ENCODE peak calls at places on chromosomes 4 and X, in five cellular contexts. N, B, Y, A and U are unnamed samples.

GRCh38 chrX:136646602-136647239 is 1.2 kb upstream of the CD40LG start:
- DNase-seq in N (no peak), Y (no peak), A (no peak), B (no peak), U (no peak)

GRCh38 chr4:4430492-4431195 is 43.7 kb downstream of the NSG1 start:
- DNase-seq in A (peak), B (no peak), Y (peak), N (peak), U (peak)

GRCh38 chr4:3484057-3484973 is 21.2 kb downstream of the DOK7 start:
- DNase-seq in Y (no peak), N (no peak), B (no peak), A (peak), U (no peak)

GRCh38 chr4:53592686-53593641 is 1.7 kb upstream of the LNX1 start:
- DNase-seq in Y (no peak), N (peak), B (peak), A (peak), U (peak)

GRCh38 chr4:180281726-180282125 is 1961.5 kb upstream of the TENM3 start:
- DNase-seq in Y (no peak), N (no peak), B (no peak), A (no peak), U (no peak)

GRCh38 chrX:24443943-24444342 is 21.1 kb upstream of the PDK3 start:
- DNase-seq in A (no peak), N (no peak), B (no peak), Y (no peak), U (no peak)

GRCh38 chrX:9906919-9907318 is 60.2 kb upstream of the CLDN34 start:
- DNase-seq in Y (no peak), B (no peak), A (peak), N (peak), U (no peak)

GRCh38 chr4:4627111-4627510 is 85.3 kb upstream of the STX18 start:
- DNase-seq in B (no peak), A (no peak), Y (no peak), N (peak), U (no peak)

GRCh38 chr4:32658019-32658418 is 1937.8 kb downstream of the PCDH7 start:
- DNase-seq in A (no peak), B (no peak), Y (no peak), N (no peak), U (no peak)

GRCh38 chr4:3213661-3214250 is 35.2 kb upstream of the MSANTD1 start:
- DNase-seq in A (no peak), B (no peak), Y (no peak), N (no peak), U (no peak)

GRCh38 chrX:38864165-38864564 is 62.9 kb downstream of the MID1IP1 start:
- DNase-seq in A (no peak), Y (no peak), N (no peak), B (no peak), U (peak)

GRCh38 chr4:143406523-143406922 is 69.8 kb downstream of the GAB1 start:
- DNase-seq in B (no peak), A (no peak), N (no peak), Y (no peak), U (peak)

GRCh38 chrX:48883729-48884128 is 13.8 kb downstream of the TIMM17B start:
- DNase-seq in A (no peak), N (no peak), B (no peak), Y (no peak), U (no peak)

GRCh38 chrX:107154787-107155620 is 36.4 kb upstream of the RBM41 start:
- DNase-seq in B (peak), N (no peak), A (no peak), Y (no peak), U (peak)

GRCh38 chrX:117376460-117376859 is 740.1 kb downstream of the KLHL13 start:
- DNase-seq in B (no peak), Y (no peak), N (no peak), A (peak), U (no peak)

GRCh38 chr4:109998867-109999303 is 86.2 kb downstream of the EGF start:
- DNase-seq in N (no peak), A (peak), B (no peak), Y (peak), U (peak)

GRCh38 chr4:85210353-85210752 is 243.9 kb upstream of the WDFY3 start:
- DNase-seq in Y (no peak), B (no peak), A (no peak), N (no peak), U (no peak)

GRCh38 chr4:159398236-159398638 is 295.4 kb downstream of the RAPGEF2 start:
- DNase-seq in Y (no peak), A (no peak), N (no peak), B (no peak), U (peak)

GRCh38 chr4:152850377-152850776 is 70.6 kb downstream of the ARFIP1 start:
- DNase-seq in N (peak), B (peak), Y (no peak), A (peak), U (peak)

GRCh38 chrX:53048169-53049126 is at the start of gene GPR173:
- DNase-seq in B (no peak), A (no peak), N (peak), Y (peak), U (peak)

GRCh38 chrX:151779258-151779657 is 44.7 kb downstream of the CNGA2 start:
- DNase-seq in B (no peak), Y (no peak), A (no peak), N (no peak), U (no peak)

GRCh38 chrX:44908198-44908597 is 35.2 kb downstream of the KDM6A start:
- DNase-seq in Y (no peak), N (no peak), A (no peak), B (no peak), U (no peak)

GRCh38 chrX:13119386-13119785 is 75.0 kb upstream of the FAM9C start:
- DNase-seq in N (no peak), Y (no peak), A (no peak), B (no peak), U (peak)

GRCh38 chr4:69617083-69617694 is 22.3 kb downstream of the UGT2A2 start:
- DNase-seq in N (no peak), Y (peak), B (no peak), A (peak), U (peak)

GRCh38 chrX:137982791-137983190 is 416.9 kb downstream of the ZIC3 start:
- DNase-seq in Y (no peak), B (no peak), A (no peak), N (no peak), U (no peak)

GRCh38 chr4:13340672-13341071 is 143.5 kb downstream of the RAB28 start:
- DNase-seq in B (no peak), N (no peak), A (no peak), Y (no peak), U (no peak)

GRCh38 chr4:39698424-39699009 is 581 bp downstream of the UBE2K start:
- DNase-seq in Y (no peak), A (no peak), B (no peak), N (peak), U (peak)

GRCh38 chr4:98113005-98113404 is 30.3 kb downstream of the STPG2 start:
- DNase-seq in Y (peak), N (peak), A (no peak), B (no peak), U (peak)

GRCh38 chrX:86051741-86052140 is 4.4 kb upstream of the CHM start:
- DNase-seq in A (no peak), N (no peak), B (no peak), Y (no peak), U (no peak)

GRCh38 chr4:11843340-11843739 is 414.6 kb upstream of the HS3ST1 start:
- DNase-seq in Y (no peak), B (no peak), N (no peak), A (no peak), U (no peak)

DNA sequence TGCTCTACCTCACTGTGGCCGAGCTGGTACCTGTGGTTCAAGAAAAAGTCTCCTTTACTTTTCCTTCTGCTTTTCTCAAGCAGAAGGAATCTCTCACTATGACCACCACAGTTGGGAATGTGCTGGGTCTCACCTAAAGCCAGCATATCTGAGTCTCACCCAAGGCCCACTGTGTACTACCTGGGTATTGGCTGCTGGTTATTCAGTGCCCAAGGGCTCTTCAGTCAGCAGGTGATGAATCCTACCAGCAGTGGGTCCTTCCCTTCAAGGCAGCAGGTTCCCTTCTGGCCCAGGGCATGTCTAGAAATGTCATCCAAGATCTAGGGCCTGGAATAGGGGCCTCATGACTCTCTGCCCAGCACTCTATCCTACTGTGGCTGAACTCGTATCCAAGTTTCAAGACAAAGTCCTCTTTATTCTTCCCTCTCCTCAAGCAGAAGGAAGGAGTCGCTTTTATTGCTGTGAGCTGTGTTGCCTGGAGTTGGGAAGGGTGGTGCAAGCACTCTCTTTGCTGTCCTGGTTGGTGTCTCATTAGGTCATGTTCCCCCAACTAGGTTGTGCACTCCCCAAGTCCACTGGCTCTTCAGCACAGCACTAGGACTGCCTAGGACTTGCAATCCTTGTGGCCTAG is 6.1 kb downstream of the CXCL10 start:
- DNase-seq in A (peak), B (no peak), Y (no peak), N (no peak), U (no peak)
- H2BK12ac ChIP-seq in A (no peak), B (peak), Y (no peak), N (no peak), U (no peak)

GRCh38 chr4:185395956-185396723 is 416 bp upstream of the LRP2BP start:
- DNase-seq in Y (peak), N (peak), A (peak), B (peak), U (peak)

GRCh38 chr4:185398618-185399017 is 2.0 kb downstream of the ANKRD37 start:
- DNase-seq in B (no peak), Y (no peak), N (no peak), A (no peak), U (no peak)

GRCh38 chr4:185394568-185395254 is 1.0 kb downstream of the LRP2BP start:
- DNase-seq in N (no peak), Y (no peak), B (no peak), A (no peak), U (no peak)

GRCh38 chr4:185395255-185395955 is at the start of gene LRP2BP:
- DNase-seq in A (no peak), B (no peak), N (no peak), Y (no peak), U (peak)

DNA sequence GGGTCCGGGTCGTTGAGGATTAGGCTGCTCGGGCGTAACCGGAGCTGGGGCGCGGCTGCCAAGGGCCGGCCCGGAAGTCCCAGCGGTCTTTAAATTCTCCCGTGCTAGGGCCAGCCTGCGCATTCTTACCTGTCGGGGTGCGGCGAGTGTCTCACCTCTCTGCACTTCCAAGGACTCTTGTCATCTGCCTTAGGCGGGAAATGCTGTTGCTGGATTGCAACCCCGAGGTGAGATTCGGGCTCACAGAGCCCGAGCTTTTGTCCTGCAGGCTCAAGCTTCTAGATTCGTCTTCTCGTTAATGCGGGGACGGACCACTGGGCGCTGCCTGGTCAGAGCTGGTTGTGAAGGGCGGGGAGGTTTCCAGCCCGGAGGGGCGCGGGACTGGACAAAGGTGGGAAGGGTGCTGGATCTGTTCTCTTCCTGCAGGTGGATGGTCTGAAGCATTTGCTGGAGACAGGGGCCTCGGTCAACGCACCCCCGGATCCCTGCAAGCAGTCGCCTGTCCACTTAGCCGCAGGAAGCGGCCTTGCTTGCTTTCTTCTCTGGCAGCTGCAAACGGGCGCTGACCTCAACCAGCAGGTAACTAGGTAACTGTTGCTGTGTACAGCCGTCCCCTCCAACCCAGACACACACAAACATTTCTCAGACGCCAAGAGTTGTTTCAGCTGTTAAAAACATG is at the start of gene ANKRD37:
- DNase-seq in Y (no peak), N (peak), B (no peak), A (peak), U (peak)
- H2BK120ac ChIP-seq in Y (peak), N (no peak), B (no peak), A (peak), U (peak)

GRCh38 chr4:17854076-17854475 is 43.3 kb downstream of the NCAPG start:
- DNase-seq in N (no peak), A (no peak), B (no peak), Y (no peak), U (no peak)

GRCh38 chr4:17859793-17860406 is 49.1 kb downstream of the NCAPG start:
- DNase-seq in Y (no peak), A (no peak), B (no peak), N (no peak), U (no peak)
- H4K8ac ChIP-seq in Y (no peak), A (no peak), B (no peak), N (no peak), U (no peak)

GRCh38 chr4:189215574-189215973 is 725.1 kb upstream of the FRG1 start:
- DNase-seq in B (no peak), N (no peak), Y (no peak), A (no peak), U (no peak)
- H2BK12ac ChIP-seq in B (no peak), N (no peak), Y (no peak), A (no peak), U (no peak)

GRCh38 chr4:74410272-74410671 is 34.7 kb upstream of the AREG start:
- DNase-seq in B (no peak), N (no peak), Y (no peak), A (no peak), U (peak)
- H2BK120ac ChIP-seq in B (no peak), N (no peak), Y (no peak), A (no peak), U (no peak)

GRCh38 chr4:2009651-2010233 is 968 bp upstream of the NELFA start:
- DNase-seq in Y (no peak), B (no peak), A (peak), N (peak), U (peak)

GRCh38 chr4:2008671-2008920 is 178 bp downstream of the NELFA start:
- DNase-seq in A (no peak), N (no peak), B (no peak), Y (no peak), U (no peak)

GRCh38 chr4:2007804-2008670 is 737 bp downstream of the NELFA start:
- DNase-seq in Y (peak), N (no peak), B (no peak), A (no peak), U (peak)

GRCh38 chr4:2006956-2007653 is 1.7 kb downstream of the NELFA start:
- DNase-seq in Y (no peak), B (no peak), N (no peak), A (no peak), U (peak)

GRCh38 chr4:2008921-2009650 is at the start of gene NELFA:
- DNase-seq in A (peak), Y (peak), N (peak), B (peak), U (peak)
- H4K8ac ChIP-seq in A (peak), Y (peak), N (no peak), B (peak), U (peak)

GRCh38 chr4:176549161-176549865 is 229.5 kb downstream of the SPCS3 start:
- DNase-seq in B (no peak), A (no peak), Y (no peak), N (no peak), U (peak)

GRCh38 chr4:176548571-176548970 is 228.8 kb downstream of the SPCS3 start:
- DNase-seq in B (no peak), Y (no peak), N (no peak), A (no peak), U (peak)

GRCh38 chr4:176545886-176546285 is 226.1 kb downstream of the SPCS3 start:
- DNase-seq in N (no peak), Y (no peak), A (no peak), B (no peak), U (peak)

DNA sequence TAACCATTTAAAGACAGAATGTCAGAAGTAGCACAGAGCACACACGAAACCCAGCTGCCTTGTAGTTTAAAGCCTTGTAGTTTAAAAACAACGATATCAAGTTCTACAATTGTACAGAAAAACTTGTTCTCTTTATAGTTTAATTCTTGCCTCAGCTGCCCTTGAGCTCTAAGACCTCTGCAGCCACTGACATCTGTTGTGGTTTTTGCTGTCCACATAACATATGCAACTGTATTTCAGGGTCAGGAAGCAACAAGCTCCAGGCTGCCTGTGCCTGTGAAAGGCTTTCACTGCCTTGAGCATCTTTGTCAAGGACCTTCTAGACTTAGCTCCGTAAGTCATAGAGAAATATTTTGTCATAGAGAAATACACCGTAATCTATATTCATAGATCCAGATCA is 227.2 kb downstream of the SPCS3 start:
- DNase-seq in N (no peak), Y (no peak), B (no peak), A (no peak), U (peak)
- H2BK12ac ChIP-seq in N (no peak), Y (no peak), B (no peak), A (no peak), U (no peak)

DNA sequence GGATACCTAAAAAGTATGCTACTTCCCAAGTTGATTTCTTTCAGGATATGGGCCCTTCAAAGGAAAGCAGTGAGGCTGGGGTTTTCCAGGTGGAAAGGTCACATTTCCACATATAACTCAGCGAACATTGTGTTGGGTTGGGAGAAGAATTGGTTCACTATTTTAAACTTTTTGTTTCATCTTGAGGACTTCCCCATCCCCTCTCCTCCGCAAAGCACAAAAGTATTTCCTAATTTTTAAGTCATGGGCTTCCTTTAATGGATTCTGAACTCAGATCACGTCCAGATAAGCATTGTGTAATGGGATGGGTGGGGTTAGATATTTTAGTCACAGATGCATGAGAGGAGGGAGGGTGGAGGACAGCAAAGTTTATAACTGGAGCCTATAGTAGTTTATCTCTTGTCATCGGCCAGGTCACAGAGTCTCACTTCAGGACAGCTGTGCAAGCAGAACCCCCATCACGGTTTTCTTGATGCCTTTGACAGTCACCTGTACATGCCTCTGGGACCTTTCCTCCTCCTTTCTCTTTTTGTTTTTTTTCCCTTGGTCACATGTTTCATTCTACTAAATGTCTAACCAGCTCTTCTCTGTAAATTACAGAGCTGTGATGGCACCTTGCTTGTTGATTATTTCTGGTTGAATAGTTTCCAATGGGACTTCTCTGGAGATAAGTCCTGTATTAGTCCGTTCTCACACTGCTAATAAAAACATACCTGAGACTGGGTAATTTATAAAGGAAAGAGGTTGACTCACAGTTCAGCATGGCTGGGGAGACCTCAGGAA is 115.4 kb downstream of the PTTG2 start:
- DNase-seq in Y (no peak), N (no peak), B (no peak), A (peak), U (peak)
- H2BK120ac ChIP-seq in Y (no peak), N (no peak), B (no peak), A (no peak), U (no peak)

GRCh38 chr4:128751354-128751753 is 58.1 kb upstream of the JADE1 start:
- DNase-seq in B (no peak), N (no peak), A (peak), Y (no peak), U (no peak)
- H4K8ac ChIP-seq in B (no peak), N (no peak), A (no peak), Y (no peak), U (no peak)